ENCODE peak calls at places on chromosomes 2 and 18, in nine cellular contexts. One of them, this sample, is unnamed.

GRCh38 chr2:142863485-142863921 is 14.0 kb upstream of the KYNU start:
- DNase-seq in CD8-positive, alpha-beta T cell: no peak
- DNase-seq in cardiac muscle cell: no peak
- DNase-seq in A549: no peak
- DNase-seq in brain microvascular endothelial cell: no peak
- DNase-seq in WERI-Rb-1: no peak
- DNase-seq in AG04449: no peak
- DNase-seq in A673: no peak
- DNase-seq in GM12878: no peak
- DNase-seq in this sample: no peak

GRCh38 chr2:194730266-194730665 is 926.8 kb upstream of the SLC39A10 start:
- DNase-seq in CD8-positive, alpha-beta T cell: no peak
- DNase-seq in cardiac muscle cell: no peak
- DNase-seq in A549: no peak
- DNase-seq in brain microvascular endothelial cell: no peak
- DNase-seq in WERI-Rb-1: no peak
- DNase-seq in AG04449: no peak
- DNase-seq in A673: no peak
- DNase-seq in GM12878: no peak
- DNase-seq in this sample: no peak

GRCh38 chr2:75003276-75003675 is 44.8 kb downstream of the POLE4 start:
- DNase-seq in CD8-positive, alpha-beta T cell: no peak
- DNase-seq in cardiac muscle cell: peak
- DNase-seq in A549: no peak
- DNase-seq in brain microvascular endothelial cell: no peak
- DNase-seq in WERI-Rb-1: no peak
- DNase-seq in AG04449: no peak
- DNase-seq in A673: no peak
- DNase-seq in GM12878: no peak
- DNase-seq in this sample: no peak

GRCh38 chr18:80252136-80252535 is 4.8 kb upstream of the PARD6G start:
- DNase-seq in CD8-positive, alpha-beta T cell: no peak
- DNase-seq in cardiac muscle cell: peak
- DNase-seq in A549: no peak
- DNase-seq in brain microvascular endothelial cell: peak
- DNase-seq in WERI-Rb-1: no peak
- DNase-seq in AG04449: no peak
- DNase-seq in A673: no peak
- DNase-seq in GM12878: no peak
- DNase-seq in this sample: no peak

GRCh38 chr2:12719400-12720104 is 2.8 kb downstream of the TRIB2 start:
- DNase-seq in CD8-positive, alpha-beta T cell: no peak
- DNase-seq in cardiac muscle cell: peak
- DNase-seq in A549: no peak
- DNase-seq in brain microvascular endothelial cell: no peak
- DNase-seq in WERI-Rb-1: no peak
- DNase-seq in AG04449: no peak
- DNase-seq in A673: peak
- DNase-seq in GM12878: no peak
- DNase-seq in this sample: no peak

GRCh38 chr18:54329787-54330186 is 27.9 kb downstream of the STARD6 start:
- DNase-seq in CD8-positive, alpha-beta T cell: no peak
- DNase-seq in cardiac muscle cell: no peak
- DNase-seq in A549: no peak
- DNase-seq in brain microvascular endothelial cell: no peak
- DNase-seq in WERI-Rb-1: no peak
- DNase-seq in AG04449: no peak
- DNase-seq in A673: no peak
- DNase-seq in GM12878: no peak
- DNase-seq in this sample: no peak

GRCh38 chr2:201769664-201770373 is 10.9 kb downstream of the ALS2 start:
- DNase-seq in CD8-positive, alpha-beta T cell: no peak
- DNase-seq in cardiac muscle cell: no peak
- DNase-seq in A549: no peak
- DNase-seq in brain microvascular endothelial cell: no peak
- DNase-seq in WERI-Rb-1: no peak
- DNase-seq in AG04449: no peak
- DNase-seq in A673: no peak
- DNase-seq in GM12878: no peak
- DNase-seq in this sample: no peak

GRCh38 chr2:118246726-118247125 is 158.5 kb downstream of the INSIG2 start:
- DNase-seq in CD8-positive, alpha-beta T cell: no peak
- DNase-seq in cardiac muscle cell: no peak
- DNase-seq in A549: no peak
- DNase-seq in brain microvascular endothelial cell: no peak
- DNase-seq in WERI-Rb-1: no peak
- DNase-seq in AG04449: no peak
- DNase-seq in A673: no peak
- DNase-seq in GM12878: no peak
- DNase-seq in this sample: peak

GRCh38 chr2:74833418-74834233 is at the start of gene HK2:
- DNase-seq in CD8-positive, alpha-beta T cell: peak
- DNase-seq in cardiac muscle cell: peak
- DNase-seq in A549: peak
- DNase-seq in brain microvascular endothelial cell: peak
- DNase-seq in WERI-Rb-1: peak
- DNase-seq in AG04449: no peak
- DNase-seq in A673: peak
- DNase-seq in GM12878: peak
- DNase-seq in this sample: no peak

GRCh38 chr2:240479111-240479501 is 43.6 kb downstream of the GPC1 start:
- DNase-seq in CD8-positive, alpha-beta T cell: no peak
- DNase-seq in cardiac muscle cell: no peak
- DNase-seq in A549: no peak
- DNase-seq in brain microvascular endothelial cell: no peak
- DNase-seq in WERI-Rb-1: no peak
- DNase-seq in AG04449: no peak
- DNase-seq in A673: no peak
- DNase-seq in GM12878: no peak
- DNase-seq in this sample: no peak

GRCh38 chr2:234818937-234819336 is 132.9 kb upstream of the SH3BP4 start:
- DNase-seq in CD8-positive, alpha-beta T cell: no peak
- DNase-seq in cardiac muscle cell: no peak
- DNase-seq in A549: no peak
- DNase-seq in brain microvascular endothelial cell: no peak
- DNase-seq in WERI-Rb-1: no peak
- DNase-seq in AG04449: no peak
- DNase-seq in A673: no peak
- DNase-seq in GM12878: no peak
- DNase-seq in this sample: no peak
- TF ChIP-seq CTCF in CD8-positive, alpha-beta T cell: no peak
- TF ChIP-seq CTCF in cardiac muscle cell: no peak
- TF ChIP-seq CTCF in A549: no peak
- TF ChIP-seq CTCF in brain microvascular endothelial cell: peak
- TF ChIP-seq CTCF in WERI-Rb-1: peak
- TF ChIP-seq CTCF in AG04449: peak
- TF ChIP-seq CTCF in A673: peak
- TF ChIP-seq CTCF in GM12878: no peak
- TF ChIP-seq CTCF in this sample: peak

GRCh38 chr18:13281406-13281805 is 62.8 kb downstream of the LDLRAD4 start:
- DNase-seq in CD8-positive, alpha-beta T cell: no peak
- DNase-seq in cardiac muscle cell: no peak
- DNase-seq in A549: no peak
- DNase-seq in brain microvascular endothelial cell: no peak
- DNase-seq in WERI-Rb-1: no peak
- DNase-seq in AG04449: no peak
- DNase-seq in A673: no peak
- DNase-seq in GM12878: no peak
- DNase-seq in this sample: no peak

GRCh38 chr18:13278231-13278630 is 59.7 kb downstream of the LDLRAD4 start:
- DNase-seq in CD8-positive, alpha-beta T cell: no peak
- DNase-seq in cardiac muscle cell: no peak
- DNase-seq in A549: no peak
- DNase-seq in brain microvascular endothelial cell: no peak
- DNase-seq in WERI-Rb-1: no peak
- DNase-seq in AG04449: no peak
- DNase-seq in A673: no peak
- DNase-seq in GM12878: no peak
- DNase-seq in this sample: no peak

GRCh38 chr18:13276530-13277520 is 58.3 kb downstream of the LDLRAD4 start:
- DNase-seq in CD8-positive, alpha-beta T cell: no peak
- DNase-seq in cardiac muscle cell: no peak
- DNase-seq in A549: no peak
- DNase-seq in brain microvascular endothelial cell: no peak
- DNase-seq in WERI-Rb-1: peak
- DNase-seq in AG04449: no peak
- DNase-seq in A673: no peak
- DNase-seq in GM12878: no peak
- DNase-seq in this sample: no peak

GRCh38 chr18:13280066-13280795 is 61.7 kb downstream of the LDLRAD4 start:
- DNase-seq in CD8-positive, alpha-beta T cell: no peak
- DNase-seq in cardiac muscle cell: peak
- DNase-seq in A549: no peak
- DNase-seq in brain microvascular endothelial cell: no peak
- DNase-seq in WERI-Rb-1: no peak
- DNase-seq in AG04449: no peak
- DNase-seq in A673: no peak
- DNase-seq in GM12878: no peak
- DNase-seq in this sample: no peak

DNA sequence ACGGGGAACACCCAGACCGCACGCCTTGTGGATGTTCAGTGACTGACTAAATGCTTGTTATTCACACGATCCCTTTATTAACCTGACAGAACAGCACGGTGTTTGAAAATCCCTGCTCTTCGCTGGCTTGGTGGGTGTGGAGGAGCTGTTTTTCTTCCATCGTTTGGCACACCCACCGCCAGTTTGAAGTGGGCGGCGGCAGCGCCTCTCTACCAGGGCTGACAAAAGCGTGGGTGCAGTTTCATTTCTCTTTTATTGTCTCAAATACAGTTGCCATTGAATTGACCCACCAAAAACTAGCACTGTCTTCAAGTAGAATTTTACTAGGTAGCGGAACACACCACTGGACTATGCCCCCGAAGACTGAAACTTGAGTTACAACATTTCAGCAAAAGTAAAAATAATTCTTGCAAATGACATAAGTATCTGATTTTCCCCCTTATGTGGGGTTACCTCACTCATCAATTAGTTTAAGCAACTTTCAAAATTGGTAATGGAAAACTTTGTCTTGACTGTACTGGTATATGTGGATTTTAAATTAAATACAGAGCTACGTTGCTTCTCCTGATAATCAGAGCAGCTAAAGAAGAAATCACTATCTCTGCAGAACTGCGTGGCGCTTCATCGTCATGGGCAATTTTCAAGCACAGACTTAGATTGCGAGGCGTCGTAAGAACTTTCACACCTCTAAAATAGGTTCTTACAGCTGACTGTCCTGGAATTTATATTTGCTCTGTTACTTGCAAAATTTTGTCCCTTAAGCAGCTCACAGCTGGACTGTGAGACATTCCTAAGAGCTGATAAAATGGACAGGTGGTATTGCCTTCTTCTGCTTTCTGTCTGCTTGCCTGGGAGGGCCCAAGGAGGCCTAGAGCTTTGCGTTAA is 60.9 kb downstream of the LDLRAD4 start:
- DNase-seq in CD8-positive, alpha-beta T cell: peak
- DNase-seq in cardiac muscle cell: no peak
- DNase-seq in A549: no peak
- DNase-seq in brain microvascular endothelial cell: no peak
- DNase-seq in WERI-Rb-1: no peak
- DNase-seq in AG04449: no peak
- DNase-seq in A673: no peak
- DNase-seq in GM12878: peak
- DNase-seq in this sample: no peak
- H3K4me3 ChIP-seq in CD8-positive, alpha-beta T cell: peak
- H3K4me3 ChIP-seq in cardiac muscle cell: no peak
- H3K4me3 ChIP-seq in A549: no peak
- H3K4me3 ChIP-seq in brain microvascular endothelial cell: no peak
- H3K4me3 ChIP-seq in WERI-Rb-1: no peak
- H3K4me3 ChIP-seq in AG04449: no peak
- H3K4me3 ChIP-seq in A673: no peak
- H3K4me3 ChIP-seq in GM12878: no peak
- H3K4me3 ChIP-seq in this sample: no peak

DNA sequence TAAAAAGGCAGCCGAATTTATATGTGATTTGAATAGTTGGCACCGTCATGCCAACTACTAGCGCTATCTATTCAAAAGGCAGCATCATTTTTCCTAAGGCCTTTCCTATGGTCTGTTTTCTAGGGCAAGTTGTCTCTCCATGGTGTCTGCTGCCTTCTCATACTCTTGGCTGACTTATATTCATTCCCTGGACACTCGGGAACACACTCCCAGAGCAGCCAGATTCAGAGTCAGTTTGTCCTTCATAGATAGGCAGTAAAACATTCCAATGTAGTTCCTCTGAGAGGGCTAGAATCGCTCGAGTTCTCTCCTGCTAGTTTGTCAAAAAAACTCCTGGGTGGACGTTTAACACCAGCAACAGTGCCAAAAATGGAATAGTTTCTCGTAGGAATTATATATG is 129.2 kb upstream of the CTAGE1 start:
- DNase-seq in CD8-positive, alpha-beta T cell: no peak
- DNase-seq in cardiac muscle cell: no peak
- DNase-seq in A549: no peak
- DNase-seq in brain microvascular endothelial cell: no peak
- DNase-seq in WERI-Rb-1: no peak
- DNase-seq in AG04449: no peak
- DNase-seq in A673: no peak
- DNase-seq in GM12878: no peak
- DNase-seq in this sample: no peak
- TF ChIP-seq CTCF in CD8-positive, alpha-beta T cell: no peak
- TF ChIP-seq CTCF in cardiac muscle cell: no peak
- TF ChIP-seq CTCF in A549: no peak
- TF ChIP-seq CTCF in brain microvascular endothelial cell: no peak
- TF ChIP-seq CTCF in WERI-Rb-1: no peak
- TF ChIP-seq CTCF in AG04449: no peak
- TF ChIP-seq CTCF in A673: no peak
- TF ChIP-seq CTCF in GM12878: no peak
- TF ChIP-seq CTCF in this sample: no peak

GRCh38 chr18:33576999-33577687 is 876 bp upstream of the ASXL3 start:
- DNase-seq in CD8-positive, alpha-beta T cell: no peak
- DNase-seq in cardiac muscle cell: no peak
- DNase-seq in A549: no peak
- DNase-seq in brain microvascular endothelial cell: no peak
- DNase-seq in WERI-Rb-1: no peak
- DNase-seq in AG04449: no peak
- DNase-seq in A673: no peak
- DNase-seq in GM12878: no peak
- DNase-seq in this sample: no peak
- H3K4me3 ChIP-seq in CD8-positive, alpha-beta T cell: no peak
- H3K4me3 ChIP-seq in cardiac muscle cell: peak
- H3K4me3 ChIP-seq in A549: no peak
- H3K4me3 ChIP-seq in brain microvascular endothelial cell: peak
- H3K4me3 ChIP-seq in WERI-Rb-1: peak
- H3K4me3 ChIP-seq in AG04449: peak
- H3K4me3 ChIP-seq in A673: peak
- H3K4me3 ChIP-seq in GM12878: no peak
- H3K4me3 ChIP-seq in this sample: peak

GRCh38 chr2:86002375-86002774 is 103.3 kb downstream of the POLR1A start:
- DNase-seq in CD8-positive, alpha-beta T cell: no peak
- DNase-seq in cardiac muscle cell: no peak
- DNase-seq in A549: no peak
- DNase-seq in brain microvascular endothelial cell: no peak
- DNase-seq in WERI-Rb-1: no peak
- DNase-seq in AG04449: no peak
- DNase-seq in A673: no peak
- DNase-seq in GM12878: no peak
- DNase-seq in this sample: no peak
- TF ChIP-seq CTCF in CD8-positive, alpha-beta T cell: no peak
- TF ChIP-seq CTCF in cardiac muscle cell: no peak
- TF ChIP-seq CTCF in A549: no peak
- TF ChIP-seq CTCF in brain microvascular endothelial cell: no peak
- TF ChIP-seq CTCF in WERI-Rb-1: no peak
- TF ChIP-seq CTCF in AG04449: no peak
- TF ChIP-seq CTCF in A673: no peak
- TF ChIP-seq CTCF in GM12878: no peak
- TF ChIP-seq CTCF in this sample: no peak

This sample was measured in epithelial cell of proximal tubule.